ENCODE peak calls at places on chromosome 1, in four cellular contexts. W is caudate nucleus, Q is colonic mucosa, N is suprapubic skin. M is an unnamed sample.

GRCh38 chr1:243483084-243483845 is 227.4 kb downstream of the SDCCAG8 start:
- DNase-seq in W (no peak), Q (no peak), N (no peak), M (no peak)

GRCh38 chr1:41664861-41665640 is 180.6 kb upstream of the EDN2 start:
- DNase-seq in W (no peak), Q (no peak), N (no peak), M (peak; percentile 85)

GRCh38 chr1:161506336-161507223 is 1.3 kb downstream of the FCGR2A start:
- DNase-seq in W (no peak), Q (no peak), N (no peak), M (no peak)

GRCh38 chr1:168301664-168302320 is 21.1 kb downstream of the TBX19 start:
- DNase-seq in Q (peak; percentile 22), W (no peak), N (no peak), M (peak; percentile 70)

GRCh38 chr1:66788231-66788939 is 12.7 kb downstream of the INSL5 start:
- DNase-seq in Q (no peak), N (no peak), W (no peak), M (no peak)

GRCh38 chr1:17735791-17736190 is 19.3 kb upstream of the ACTL8 start:
- DNase-seq in W (no peak), Q (no peak), N (no peak), M (no peak)

GRCh38 chr1:1173793-1174415 is at the start of gene TTLL10:
- DNase-seq in N (no peak), Q (peak; percentile 35), W (no peak), M (no peak)

GRCh38 chr1:225597926-225598575 is 54.9 kb downstream of the ENAH start:
- DNase-seq in W (no peak), N (no peak), Q (no peak), M (no peak)

GRCh38 chr1:58927026-58927721 is 143.3 kb upstream of the JUN start:
- DNase-seq in N (no peak), W (no peak), Q (no peak), M (no peak)
- H3K27ac ChIP-seq in N (no peak overlapping the region), W (no peak overlapping the region), Q (no peak overlapping the region), M (no peak overlapping the region)

GRCh38 chr1:14849038-14849437 is 250.6 kb downstream of the KAZN start:
- DNase-seq in N (peak; percentile 81), W (no peak), Q (no peak), M (no peak)

GRCh38 chr1:14852301-14852700 is 253.8 kb downstream of the KAZN start:
- DNase-seq in N (no peak), Q (no peak), W (no peak), M (no peak)

GRCh38 chr1:14853518-14853917 is 255.0 kb downstream of the KAZN start:
- DNase-seq in Q (no peak), N (no peak), W (no peak), M (no peak)

GRCh38 chr1:14850563-14850962 is 252.1 kb downstream of the KAZN start:
- DNase-seq in N (no peak), W (no peak), Q (no peak), M (no peak)

DNA sequence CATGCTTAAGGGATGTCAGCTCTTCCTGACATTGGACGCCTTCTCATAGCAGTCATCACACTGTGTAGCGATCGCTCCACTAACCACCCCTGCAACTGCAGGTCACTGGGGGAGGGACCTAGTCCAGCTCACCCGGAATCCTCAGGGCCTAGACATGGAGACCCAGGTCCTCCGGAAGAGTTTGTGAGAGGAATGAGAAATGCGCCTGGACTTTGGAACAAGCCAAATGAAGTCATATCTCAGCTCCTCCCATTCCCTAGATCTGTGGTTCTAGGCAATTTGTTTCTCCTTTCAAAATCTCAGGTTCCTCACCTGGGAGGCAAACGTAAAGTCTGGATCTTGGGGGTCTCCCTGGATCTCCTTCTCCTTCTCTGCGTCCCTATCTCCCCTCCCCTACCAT is 253.3 kb downstream of the KAZN start:
- DNase-seq in N (no peak), W (no peak), Q (no peak), M (no peak)
- H3K27ac ChIP-seq in N (no peak overlapping the region), W (no peak overlapping the region), Q (no peak overlapping the region), M (no peak overlapping the region)

GRCh38 chr1:101242331-101243050 is 5.7 kb downstream of the S1PR1 start:
- DNase-seq in W (no peak), N (no peak), Q (no peak), M (no peak)
- H3K27ac ChIP-seq in W (no peak overlapping the region), N (no peak overlapping the region), Q (no peak overlapping the region), M (no peak overlapping the region)

DNA sequence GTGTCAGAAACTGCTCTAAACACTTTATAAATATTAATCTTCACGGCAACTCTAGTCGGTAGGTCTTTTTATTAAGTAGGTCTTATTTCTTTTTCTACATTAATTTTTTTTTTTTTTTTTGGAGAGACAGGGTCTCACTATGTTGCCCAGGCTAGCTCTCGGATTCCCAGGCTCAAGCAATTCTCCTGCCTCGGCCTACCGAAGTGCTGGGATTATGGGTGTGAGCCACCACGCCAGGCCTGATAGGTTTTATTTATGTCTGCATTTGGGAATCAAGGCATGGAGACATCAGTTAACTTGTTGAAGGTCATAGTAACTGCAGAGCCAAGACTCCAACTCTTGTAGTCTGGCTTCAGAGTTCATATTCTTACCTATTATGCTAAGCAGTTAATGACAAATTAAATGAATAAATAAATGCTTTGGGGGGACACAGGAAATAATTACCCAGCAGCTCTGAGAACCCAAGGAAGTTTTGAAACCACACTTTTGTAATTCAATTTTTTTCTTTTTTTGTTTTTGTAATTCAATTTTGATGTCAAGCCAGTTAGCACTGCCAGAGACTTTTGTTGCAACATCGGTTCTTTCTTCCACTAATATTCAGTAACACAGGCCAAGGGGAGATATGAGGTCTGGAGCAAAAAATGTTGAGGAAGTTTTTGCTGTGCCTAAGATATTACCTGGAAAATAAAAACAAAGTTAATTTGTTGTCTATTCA is 9.4 kb upstream of the UAP1 start:
- DNase-seq in N (no peak), Q (no peak), W (no peak), M (no peak)
- H3K27ac ChIP-seq in N (peak overlapping the region; percentile 80), Q (no peak overlapping the region), W (no peak overlapping the region), M (no peak overlapping the region)

GRCh38 chr1:8006037-8006963 is 19.8 kb downstream of the ERRFI1 start:
- DNase-seq in W (no peak), Q (no peak), N (no peak), M (no peak)
- H3K27ac ChIP-seq in W (no peak overlapping the region), Q (no peak overlapping the region), N (peak overlapping the region; percentile 95), M (peak overlapping the region; percentile 81)